ENCODE peak calls at places on chromosomes 4 and X, in four cellular contexts. W is aorta, U is uterus, S is thyroid gland. E is an unnamed sample. For H3K4me1, the result is how much of the 10 kb centered on the place peaks cover.

GRCh38 chr4:70559216-70559830 is 32.7 kb upstream of the AMBN start:
- DNase-seq in W (no peak), U (peak), S (peak), E (no peak)

GRCh38 chr4:99808260-99808857 is 8.3 kb upstream of the DAPP1 start:
- DNase-seq in W (peak), U (no peak), S (peak), E (peak)

GRCh38 chr4:111466821-111467605 is 678.2 kb upstream of the FAM241A start:
- DNase-seq in W (no peak), U (no peak), S (no peak), E (no peak)

GRCh38 chrX:17788439-17788838 is 51.1 kb downstream of the SCML1 start:
- DNase-seq in W (no peak), U (peak), S (peak), E (no peak)

GRCh38 chrX:118824173-118824782 is 654 bp downstream of the ZCCHC12 start:
- DNase-seq in W (no peak), U (no peak), S (no peak), E (no peak)

GRCh38 chrX:39626749-39627148 is 471.0 kb downstream of the BCOR start:
- DNase-seq in W (no peak), U (no peak), S (no peak), E (no peak)

GRCh38 chr4:4417886-4418285 is 31.0 kb downstream of the NSG1 start:
- DNase-seq in W (no peak), U (no peak), S (no peak), E (no peak)

GRCh38 chr4:10348241-10348640 is 109.0 kb downstream of the ZNF518B start:
- DNase-seq in W (no peak), U (no peak), S (no peak), E (no peak)

GRCh38 chr4:105392858-105393257 is 81.0 kb downstream of the PPA2 start:
- DNase-seq in W (no peak), U (no peak), S (no peak), E (no peak)
- H3K4me1 ChIP-seq in W (under half), U (under half), S (under half), E (under half)

GRCh38 chr4:74369860-74370259 is 4.9 kb downstream of the EREG start:
- DNase-seq in W (no peak), U (no peak), S (no peak), E (no peak)

GRCh38 chr4:74364649-74365491 is at the start of gene EREG:
- DNase-seq in W (peak), U (no peak), S (peak), E (no peak)

GRCh38 chr4:74365761-74366160 is 816 bp downstream of the EREG start:
- DNase-seq in W (peak), U (no peak), S (peak), E (no peak)

GRCh38 chr4:74366367-74366891 is 1.5 kb downstream of the EREG start:
- DNase-seq in W (no peak), U (no peak), S (no peak), E (no peak)

DNA sequence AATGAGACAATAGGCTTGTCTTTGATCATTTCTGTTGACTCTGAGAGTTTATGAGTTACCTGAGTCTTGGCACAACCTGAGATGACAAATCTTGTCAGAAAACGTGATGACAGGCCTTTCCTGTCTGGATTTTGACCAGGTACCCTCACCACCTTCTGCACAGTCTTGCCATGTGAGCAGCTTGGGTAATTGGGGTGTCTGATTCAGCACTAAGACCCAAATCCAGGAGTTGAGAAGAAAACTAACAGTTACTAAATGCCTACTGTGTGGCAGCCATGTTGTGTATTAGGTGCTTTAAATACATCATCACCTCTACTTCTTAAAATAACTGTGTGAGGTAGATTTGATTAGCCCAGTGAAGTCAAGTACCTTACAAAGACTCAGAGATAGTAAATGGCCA is 2.7 kb downstream of the EREG start:
- DNase-seq in W (no peak), U (no peak), S (no peak), E (no peak)
- H3K4me1 ChIP-seq in W (under half), U (under half), S (under half), E (under half)

DNA sequence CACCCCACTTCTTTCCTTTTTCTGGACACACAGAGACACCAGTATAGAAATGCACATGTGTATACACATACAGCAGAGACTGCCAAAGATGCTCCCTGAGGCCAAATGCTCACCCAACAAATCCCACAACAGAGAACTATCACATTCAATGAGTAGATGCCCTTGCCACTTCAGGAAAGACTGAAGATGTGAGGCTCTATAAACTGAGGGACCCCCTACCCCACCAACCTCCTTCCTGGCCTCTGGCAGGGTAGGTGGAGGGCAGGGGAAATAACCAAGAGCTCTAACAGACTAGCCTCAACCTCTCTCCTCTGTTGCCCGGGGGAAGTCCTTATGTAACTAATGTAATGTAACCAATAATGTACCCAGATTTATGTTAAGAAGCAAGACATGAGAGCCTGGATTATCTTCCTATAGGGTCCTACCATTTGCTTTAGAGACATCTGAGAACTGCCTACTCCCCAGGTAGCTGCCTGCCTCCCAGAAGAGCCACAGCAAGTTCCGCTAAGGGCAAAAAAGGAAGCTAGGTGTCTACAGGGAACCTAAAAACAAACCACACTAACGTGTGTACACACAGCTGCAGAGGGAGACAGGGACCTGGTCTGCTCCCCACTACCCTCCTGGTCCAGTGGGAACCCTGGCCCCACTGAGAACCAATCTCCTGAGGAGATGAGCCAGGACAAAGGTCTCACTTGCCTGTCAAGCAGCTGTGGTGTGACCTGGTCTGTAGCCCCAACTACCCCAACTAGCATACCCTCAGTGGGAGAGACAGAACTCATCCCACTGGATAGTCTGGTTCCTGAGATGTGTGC is 17.8 kb downstream of the OTUD5 start:
- DNase-seq in W (peak), U (no peak), S (no peak), E (no peak)
- H3K4me1 ChIP-seq in W (under half), U (under half), S (under half), E (under half)

GRCh38 chr4:139144161-139144859 is 32.7 kb downstream of the ELF2 start:
- DNase-seq in W (peak), U (peak), S (peak), E (peak)

GRCh38 chr4:139146926-139147547 is 30.0 kb downstream of the ELF2 start:
- DNase-seq in W (no peak), U (no peak), S (no peak), E (no peak)

GRCh38 chr4:139142980-139143379 is 34.0 kb downstream of the ELF2 start:
- DNase-seq in W (no peak), U (no peak), S (no peak), E (no peak)

GRCh38 chr4:139145552-139145932 is 31.5 kb downstream of the ELF2 start:
- DNase-seq in W (no peak), U (no peak), S (no peak), E (no peak)

GRCh38 chr4:139144911-139145551 is 32.0 kb downstream of the ELF2 start:
- DNase-seq in W (no peak), U (no peak), S (peak), E (no peak)
- H3K4me1 ChIP-seq in W (under half), U (under half), S (under half), E (half or more)

GRCh38 chr4:78753091-78753490 is 23.1 kb upstream of the BMP2K start:
- DNase-seq in W (no peak), U (no peak), S (no peak), E (no peak)
- H3K4me1 ChIP-seq in W (under half), U (under half), S (under half), E (under half)

GRCh38 chrX:10582215-10582733 is 38.1 kb downstream of the MID1 start:
- DNase-seq in W (no peak), U (no peak), S (no peak), E (no peak)

GRCh38 chrX:10579018-10579752 is 41.2 kb downstream of the MID1 start:
- DNase-seq in W (no peak), U (no peak), S (no peak), E (no peak)

GRCh38 chrX:10577863-10578262 is 42.5 kb downstream of the MID1 start:
- DNase-seq in W (no peak), U (no peak), S (no peak), E (no peak)

GRCh38 chrX:10576777-10577444 is 43.5 kb downstream of the MID1 start:
- DNase-seq in W (no peak), U (peak), S (peak), E (no peak)

DNA sequence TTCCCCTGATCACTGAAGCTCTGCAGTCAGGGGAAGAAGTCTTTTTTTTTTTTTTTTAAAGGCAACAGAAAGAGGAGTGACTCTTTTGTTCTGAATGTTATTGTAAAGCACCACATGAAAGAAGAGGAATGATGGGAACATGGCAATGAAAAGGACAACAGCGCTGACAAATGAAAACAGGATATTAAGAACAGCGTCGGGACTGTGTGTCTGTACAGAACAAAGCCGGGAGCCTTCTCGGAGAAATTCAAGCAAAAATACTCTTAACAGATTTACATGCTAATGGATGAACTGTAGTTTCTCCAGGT is 40.7 kb downstream of the MID1 start:
- DNase-seq in W (no peak), U (no peak), S (no peak), E (no peak)
- H3K4me1 ChIP-seq in W (under half), U (under half), S (under half), E (under half)

GRCh38 chr4:173243917-173244658 is 75.5 kb downstream of the GALNT7 start:
- DNase-seq in W (no peak), U (no peak), S (no peak), E (no peak)

GRCh38 chr4:173246719-173247118 is 78.1 kb downstream of the GALNT7 start:
- DNase-seq in W (no peak), U (no peak), S (no peak), E (no peak)

GRCh38 chr4:173243321-173243720 is 74.7 kb downstream of the GALNT7 start:
- DNase-seq in W (no peak), U (no peak), S (no peak), E (no peak)

GRCh38 chr4:173248690-173249089 is 80.1 kb downstream of the GALNT7 start:
- DNase-seq in W (no peak), U (no peak), S (no peak), E (no peak)

DNA sequence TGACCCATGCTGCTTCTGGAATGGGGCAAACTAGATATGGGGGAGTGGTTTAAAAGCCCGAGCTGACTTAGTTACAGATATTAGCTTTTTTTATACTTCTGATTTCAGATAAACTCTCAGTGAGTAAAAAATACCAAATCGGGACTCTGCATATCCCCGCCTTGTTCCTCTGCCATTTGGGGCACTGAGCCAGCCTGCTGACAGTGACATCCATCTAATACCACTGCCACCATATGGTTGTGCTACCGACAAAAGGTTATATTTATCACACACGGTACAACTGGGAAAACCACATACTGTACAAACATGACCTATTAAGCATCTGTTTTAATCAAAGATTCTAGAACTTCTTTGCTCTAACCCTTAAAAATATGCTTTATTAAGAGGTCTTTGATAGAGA is 78.7 kb downstream of the GALNT7 start:
- DNase-seq in W (no peak), U (no peak), S (no peak), E (no peak)
- H3K4me1 ChIP-seq in W (under half), U (under half), S (under half), E (under half)

GRCh38 chr4:184536881-184537248 is 62.5 kb upstream of the IRF2 start:
- DNase-seq in W (no peak), U (no peak), S (no peak), E (no peak)
- H3K4me1 ChIP-seq in W (under half), U (under half), S (under half), E (under half)

DNA sequence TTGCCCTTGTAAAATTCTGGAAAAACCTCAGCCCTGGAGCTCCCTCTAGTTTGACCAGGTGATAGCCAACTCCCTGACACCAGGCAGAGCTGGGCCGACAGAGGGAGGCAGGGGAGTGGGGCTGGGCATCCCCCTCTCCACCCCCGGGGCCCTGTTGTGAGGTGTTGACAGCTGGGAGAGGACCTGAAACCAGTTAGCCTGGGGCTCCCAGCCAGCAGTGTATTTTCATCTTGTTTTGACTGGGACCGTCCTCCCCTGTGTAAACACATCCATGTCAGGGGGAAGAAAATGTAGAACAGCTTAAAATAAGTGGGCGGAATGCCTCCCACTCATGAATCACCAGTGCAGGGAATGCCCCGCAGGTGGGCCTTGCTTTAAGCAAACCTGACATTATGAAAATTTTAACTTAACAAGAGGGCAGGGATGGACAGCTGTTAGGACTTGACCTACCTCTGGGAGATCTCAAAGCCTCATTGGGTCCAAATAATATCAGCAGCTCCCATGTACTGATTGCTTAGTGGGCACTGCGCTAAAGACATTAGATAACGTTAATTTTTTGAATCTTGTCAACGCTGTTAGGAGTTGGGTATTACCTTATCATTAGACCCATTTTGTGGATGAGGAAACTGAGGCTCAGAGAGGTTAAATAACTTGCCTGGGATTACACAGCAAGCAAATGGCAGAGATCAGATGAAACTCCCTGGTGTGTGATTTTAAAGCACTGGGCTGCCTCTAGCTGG is 45.9 kb downstream of the TSC22D3 start:
- DNase-seq in W (no peak), U (peak), S (peak), E (peak)
- H3K4me1 ChIP-seq in W (under half), U (under half), S (half or more), E (half or more)

GRCh38 chr4:88803600-88804096 is 106.0 kb upstream of the NAP1L5 start:
- DNase-seq in W (no peak), U (peak), S (no peak), E (peak)
- H3K4me1 ChIP-seq in W (under half), U (under half), S (under half), E (under half)